ENCODE peak calls at places on chromosome 18, in seven cellular contexts. X, A, S, N, Q, T and Y are unnamed samples.

GRCh38 chr18:37675699-37676098 is 110.1 kb upstream of the CELF4 start:
- DNase-seq in X (no peak), A (no peak), S (no peak), N (no peak), Q (no peak), T (no peak), Y (no peak)

GRCh38 chr18:72840109-72840508 is 27.7 kb downstream of the NETO1 start:
- DNase-seq in X (no peak), A (no peak), S (no peak), N (no peak), Q (no peak), T (no peak), Y (no peak)

GRCh38 chr18:10094608-10095137 is 180.9 kb downstream of the VAPA start:
- DNase-seq in X (no peak), A (no peak), S (no peak), N (no peak), Q (no peak), T (no peak), Y (no peak)

GRCh38 chr18:4035521-4035920 is 419.6 kb downstream of the DLGAP1 start:
- DNase-seq in X (no peak), A (no peak), S (no peak), N (no peak), Q (no peak), T (no peak), Y (no peak)

GRCh38 chr18:56382541-56382940 is 255.9 kb downstream of the TXNL1 start:
- DNase-seq in X (no peak), A (no peak), S (no peak), N (no peak), Q (no peak), T (no peak), Y (no peak)

GRCh38 chr18:54280206-54280550 is 10.9 kb downstream of the POLI start:
- DNase-seq in X (no peak), A (no peak), S (no peak), N (no peak), Q (no peak), T (no peak), Y (no peak)

GRCh38 chr18:12657048-12657848 is 659 bp downstream of the SPIRE1 start:
- DNase-seq in X (peak; percentile 10), A (peak; percentile 48), S (no peak), N (peak; percentile 61), Q (no peak), T (no peak), Y (no peak)

GRCh38 chr18:68840554-68841263 is 42.8 kb downstream of the CCDC102B start:
- DNase-seq in X (peak; percentile 0), A (peak; percentile 97), S (peak; percentile 23), N (no peak), Q (no peak), T (peak; percentile 41), Y (no peak)

GRCh38 chr18:22564036-22564435 is 146.3 kb upstream of the CTAGE1 start:
- DNase-seq in X (no peak), A (peak; percentile 71), S (no peak), N (no peak), Q (no peak), T (no peak), Y (no peak)

GRCh38 chr18:51867767-51868166 is 472.2 kb upstream of the DCC start:
- DNase-seq in X (no peak), A (peak; percentile 8), S (no peak), N (no peak), Q (no peak), T (no peak), Y (no peak)

GRCh38 chr18:59049726-59050660 is 89.7 kb upstream of the SEC11C start:
- DNase-seq in X (no peak), A (no peak), S (no peak), N (no peak), Q (no peak), T (no peak), Y (no peak)

GRCh38 chr18:36427369-36427768 is 129.9 kb downstream of the FHOD3 start:
- DNase-seq in X (no peak), A (no peak), S (no peak), N (no peak), Q (no peak), T (no peak), Y (no peak)

GRCh38 chr18:2846241-2846637 is 567 bp upstream of the EMILIN2 start:
- DNase-seq in X (no peak), A (peak; percentile 16), S (no peak), N (no peak), Q (no peak), T (no peak), Y (no peak)
- TF ChIP-seq CEBPB in X (no peak), A (no peak), S (no peak), N (no peak), Q (no peak), T (no peak), Y (no peak)

DNA sequence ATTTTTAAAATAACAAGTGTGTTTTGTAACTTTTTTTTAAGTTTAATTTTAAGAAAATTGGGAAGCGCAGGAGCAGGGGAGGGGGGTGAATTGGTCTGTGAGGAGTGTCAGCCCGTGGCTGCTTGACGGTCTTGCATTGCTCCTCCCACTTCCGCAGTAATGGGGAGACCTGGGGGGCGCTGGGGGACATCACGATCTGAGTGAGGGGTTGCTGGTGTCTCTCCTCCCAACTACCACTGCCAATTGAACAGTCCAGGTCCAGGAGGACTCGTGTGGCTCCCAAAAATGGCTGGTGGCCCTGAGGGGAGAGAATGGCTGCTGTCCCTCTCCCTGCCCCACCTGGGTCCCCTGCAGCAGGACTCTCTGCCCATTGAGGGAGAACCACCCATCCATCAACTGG is 57.4 kb upstream of the SMAD7 start:
- DNase-seq in X (no peak), A (no peak), S (no peak), N (no peak), Q (no peak), T (no peak), Y (no peak)
- TF ChIP-seq CEBPB in X (no peak), A (no peak), S (no peak), N (no peak), Q (no peak), T (no peak), Y (no peak)

DNA sequence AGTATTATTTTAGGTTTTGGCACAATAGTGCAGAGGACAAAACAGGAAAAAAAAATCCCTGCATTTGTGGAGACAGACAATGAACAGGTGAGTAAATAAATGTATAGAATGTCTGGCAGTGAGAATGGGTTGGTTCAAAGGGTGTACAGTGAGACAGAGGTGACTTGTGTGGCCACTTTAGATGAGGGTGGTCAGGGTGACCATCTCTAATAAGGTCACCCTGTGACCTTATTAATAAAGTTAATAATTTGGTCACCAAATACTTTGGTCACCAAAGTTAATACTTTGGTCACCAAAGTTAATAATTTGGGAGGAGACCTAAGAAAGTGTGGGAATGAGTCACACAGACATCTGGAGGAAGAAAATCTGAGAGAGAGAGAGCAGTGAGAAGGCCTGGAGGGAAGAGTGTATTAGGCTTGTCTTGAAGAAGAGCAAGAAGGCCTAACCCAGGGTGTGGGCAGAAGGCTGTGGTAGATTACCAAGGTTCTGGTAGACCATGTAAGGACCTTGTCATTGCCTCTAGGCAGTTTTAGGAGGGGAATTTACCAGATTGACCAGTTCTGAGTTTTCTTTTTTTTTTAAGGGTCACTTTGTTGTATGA is 1368.4 kb upstream of the CELF4 start:
- DNase-seq in X (no peak), A (no peak), S (no peak), N (no peak), Q (no peak), T (no peak), Y (no peak)
- TF ChIP-seq CEBPB in X (no peak), A (no peak), S (no peak), N (no peak), Q (no peak), T (no peak), Y (no peak)

DNA sequence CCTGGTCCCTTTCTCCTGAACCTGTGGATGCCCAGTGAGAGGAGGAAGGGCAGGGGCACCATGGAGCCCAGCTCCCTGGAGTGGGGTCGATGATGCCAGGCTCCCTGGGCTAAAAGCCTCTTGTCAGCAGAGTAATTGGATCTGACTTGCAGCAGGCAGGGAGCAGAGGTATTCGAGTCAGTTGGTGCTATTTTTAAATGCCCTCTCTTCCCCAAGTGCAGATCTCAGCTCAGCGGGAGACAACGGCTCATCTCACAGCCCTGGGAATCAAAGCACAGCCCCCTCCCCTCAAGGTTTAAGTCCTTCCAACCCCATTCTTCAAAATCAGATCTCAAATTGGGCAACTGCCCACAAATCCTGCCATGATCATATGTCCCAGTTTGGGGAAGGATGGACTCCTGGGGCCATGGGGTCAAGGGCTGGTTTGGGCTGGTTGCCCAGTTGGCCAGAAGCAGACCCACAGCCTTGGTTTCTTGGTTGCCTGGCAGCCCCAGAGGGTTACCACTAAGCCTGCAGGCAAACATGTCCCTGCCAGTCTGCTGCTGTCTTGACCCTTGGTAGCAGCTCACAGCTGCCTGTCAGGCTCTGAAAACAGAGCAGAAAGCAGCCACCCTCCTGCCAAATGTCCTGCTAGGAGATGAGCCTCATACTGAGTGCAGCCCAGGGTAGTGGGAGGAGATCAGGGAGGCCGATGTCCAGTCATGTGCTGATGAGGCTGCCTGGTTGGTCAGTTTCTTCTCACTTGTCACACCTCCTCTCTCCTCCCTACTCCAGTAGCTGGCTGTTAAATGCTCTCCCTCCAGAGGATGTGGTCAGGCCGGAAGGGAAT is 244.9 kb downstream of the LOXHD1 start:
- DNase-seq in X (no peak), A (no peak), S (no peak), N (no peak), Q (no peak), T (no peak), Y (no peak)
- TF ChIP-seq CEBPB in X (no peak), A (no peak), S (no peak), N (no peak), Q (no peak), T (no peak), Y (no peak)